ENCODE peak calls at places on chromosomes 6 and 20, in four cellular contexts. H is tibial nerve, W is left lung, I is kidney. S is an unnamed sample.

GRCh38 chr6:158015188-158015506 is 33.5 kb downstream of the SYNJ2 start:
- DNase-seq in W (no peak), H (no peak), I (no peak), S (no peak)

GRCh38 chr20:37471741-37472235 is 49.3 kb upstream of the NNAT start:
- DNase-seq in W (no peak), H (no peak), I (no peak), S (no peak)

GRCh38 chr6:53130891-53131290 is 17.8 kb downstream of the GCM1 start:
- DNase-seq in H (no peak), I (no peak), W (no peak), S (no peak)

GRCh38 chr20:3788685-3789155 is 2.2 kb upstream of the CENPB start:
- DNase-seq in I (peak; percentile 16), H (no peak), W (no peak), S (no peak)

GRCh38 chr20:62501801-62502495 is 26.2 kb upstream of the GATA5 start:
- DNase-seq in W (no peak), I (no peak), H (no peak), S (no peak)

GRCh38 chr20:5863040-5863811 is 87.1 kb downstream of the TRMT6 start:
- DNase-seq in W (no peak), I (peak; percentile 55), H (no peak), S (peak; percentile 68)

GRCh38 chr20:60789399-60789798 is 462.7 kb upstream of the CDH4 start:
- DNase-seq in W (no peak), H (no peak), I (no peak), S (no peak)

GRCh38 chr6:4610256-4610655 is 165.9 kb upstream of the CDYL start:
- DNase-seq in I (peak; percentile 73), H (peak; percentile 33), W (no peak), S (peak; percentile 46)

GRCh38 chr20:18263723-18264122 is 24.6 kb upstream of the ZNF133 start:
- DNase-seq in I (no peak), W (no peak), H (no peak), S (no peak)

GRCh38 chr6:83998021-83998584 is 35.5 kb upstream of the MRAP2 start:
- DNase-seq in I (no peak), W (no peak), H (no peak), S (no peak)

GRCh38 chr6:124812067-124812466 is 150.2 kb upstream of the RNF217 start:
- DNase-seq in I (no peak), H (no peak), W (no peak), S (no peak)

GRCh38 chr20:44627364-44628010 is 24.0 kb downstream of the ADA start:
- DNase-seq in I (no peak), W (no peak), H (no peak), S (no peak)

GRCh38 chr6:4664117-4664626 is 112.0 kb upstream of the CDYL start:
- DNase-seq in W (no peak), I (no peak), H (peak; percentile 59), S (peak; percentile 76)

GRCh38 chr6:116836943-116837342 is 8.1 kb upstream of the GPRC6A start:
- DNase-seq in H (no peak), I (no peak), W (no peak), S (no peak)

GRCh38 chr6:125784365-125784764 is 6.4 kb upstream of the NCOA7 start:
- DNase-seq in H (no peak), W (no peak), I (no peak), S (no peak)

GRCh38 chr6:151388997-151389639 is 2.2 kb downstream of the ZBTB2 start:
- DNase-seq in H (no peak), W (no peak), I (no peak), S (no peak)

GRCh38 chr6:21128601-21129000 is 464.9 kb upstream of the SOX4 start:
- DNase-seq in W (no peak), H (no peak), I (no peak), S (no peak)

GRCh38 chr6:35259946-35260626 is 551 bp downstream of the ZNF76 start:
- DNase-seq in I (peak; percentile 94), H (peak; percentile 68), W (peak; percentile 91), S (peak; percentile 69)

GRCh38 chr6:157490870-157491269 is 109.9 kb downstream of the ZDHHC14 start:
- DNase-seq in H (no peak), W (no peak), I (no peak), S (no peak)

GRCh38 chr20:32846852-32847251 is 11.9 kb upstream of the EFCAB8 start:
- DNase-seq in H (no peak), W (no peak), I (no peak), S (no peak)

GRCh38 chr20:37590938-37591490 is 63.3 kb upstream of the BLCAP start:
- DNase-seq in H (no peak), W (no peak), I (no peak), S (no peak)

GRCh38 chr6:19535351-19535750 is 301.8 kb upstream of the ID4 start:
- DNase-seq in I (no peak), W (no peak), H (no peak), S (no peak)

DNA sequence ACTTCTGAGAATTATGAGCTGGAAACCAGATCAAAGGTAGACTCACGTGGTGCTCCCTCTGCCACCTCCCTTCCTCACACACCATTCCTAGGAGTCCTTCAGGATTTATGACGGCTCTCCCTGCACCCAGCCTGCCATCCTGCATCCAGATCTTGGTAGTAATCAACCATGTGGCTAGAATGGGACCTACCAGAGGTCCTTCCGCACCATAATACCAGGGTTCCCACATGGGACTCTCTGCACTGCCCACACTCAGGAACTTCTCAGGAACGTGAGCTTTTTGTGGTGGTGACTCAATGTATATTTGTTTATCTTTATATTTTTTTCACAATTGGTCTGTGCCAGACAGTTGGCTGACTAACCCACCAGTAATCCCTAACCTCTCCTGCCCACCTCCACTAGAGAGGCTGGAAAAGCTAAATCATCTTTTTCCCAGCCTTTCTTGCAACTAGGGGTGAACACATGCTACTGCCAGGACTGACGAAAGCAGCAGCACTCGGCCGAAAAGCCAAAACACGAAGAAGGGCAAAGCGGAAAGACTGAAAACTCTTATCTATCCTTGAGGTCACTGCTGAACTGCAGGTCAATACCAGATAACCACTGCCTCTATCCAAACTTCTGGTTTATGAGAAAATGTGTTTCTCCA is 113.0 kb downstream of the TRERF1 start:
- DNase-seq in I (no peak), W (no peak), H (no peak), S (no peak)
- H3K4me3 ChIP-seq in I (no peak overlapping the region), W (no peak overlapping the region), H (no peak overlapping the region), S (no peak overlapping the region)

GRCh38 chr6:51045548-51045947 is 226.9 kb downstream of the TFAP2B start:
- DNase-seq in W (no peak), H (no peak), I (no peak), S (no peak)

GRCh38 chr6:51049983-51050877 is 231.6 kb downstream of the TFAP2B start:
- DNase-seq in W (no peak), H (no peak), I (no peak), S (no peak)

GRCh38 chr6:51049288-51049982 is 230.8 kb downstream of the TFAP2B start:
- DNase-seq in H (no peak), I (no peak), W (no peak), S (no peak)
- H3K36me3 ChIP-seq in H (no peaks in the 10 kb centered on the region), I (no peaks in the 10 kb centered on the region), W (no peaks in the 10 kb centered on the region), S (no peaks in the 10 kb centered on the region)

GRCh38 chr20:48777005-48777404 is 50.8 kb downstream of the PREX1 start:
- DNase-seq in I (no peak), W (no peak), H (no peak), S (no peak)
- H3K4me3 ChIP-seq in I (no peak overlapping the region), W (no peak overlapping the region), H (no peak overlapping the region), S (no peak overlapping the region)

GRCh38 chr6:131597448-131597847 is 24.4 kb downstream of the ARG1 start:
- DNase-seq in H (no peak), W (no peak), I (no peak), S (no peak)
- H3K36me3 ChIP-seq in H (peaks cover 3% of the 10 kb centered on the region), W (no peaks in the 10 kb centered on the region), I (peaks cover 70% of the 10 kb centered on the region), S (no peaks in the 10 kb centered on the region)

DNA sequence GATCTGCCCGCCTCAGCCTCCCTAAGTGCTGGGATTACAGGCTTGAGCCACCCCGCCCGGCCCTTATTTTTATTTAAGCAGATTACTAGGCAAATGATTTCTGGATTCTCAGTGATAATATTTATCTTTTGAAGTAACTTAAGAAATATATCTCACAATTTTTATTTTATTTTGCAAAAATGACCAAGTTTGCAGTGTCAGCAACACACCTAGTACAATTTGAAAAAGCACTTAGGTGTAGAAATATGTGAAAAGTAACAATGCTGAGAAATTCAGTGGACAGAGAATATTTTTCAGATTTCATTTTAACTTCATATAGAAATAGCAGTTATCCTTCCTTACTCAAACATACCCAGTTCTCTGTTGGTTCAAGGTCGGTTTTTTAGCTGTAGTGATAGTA is 78.9 kb upstream of the XRN2 start:
- DNase-seq in I (no peak), H (no peak), W (no peak), S (no peak)
- H3K4me3 ChIP-seq in I (no peak overlapping the region), H (no peak overlapping the region), W (no peak overlapping the region), S (no peak overlapping the region)